ENCODE peak calls at places on chromosome 17, in six cellular contexts. One of them, this sample, is unnamed.

GRCh38 chr17:58381124-58381838 is 29.3 kb upstream of the SUPT4H1 start:
- DNase-seq in 8988T: no peak
- DNase-seq in CD4-positive, alpha-beta memory T cell: no peak
- DNase-seq in stimulated activated CD8-positive, alpha-beta memory T cell treated with anti-CD3 and anti-CD28 coated beads, Interleukin-12 subunit alpha, Interleukin-12 subunit beta, amount 100 ng/mL, for 4 hours: no peak
- DNase-seq in anterior cingulate cortex: no peak
- DNase-seq in GM06990: no peak
- DNase-seq in this sample: no peak

GRCh38 chr17:30002088-30002487 is 60.7 kb downstream of the EFCAB5 start:
- DNase-seq in 8988T: no peak
- DNase-seq in CD4-positive, alpha-beta memory T cell: no peak
- DNase-seq in stimulated activated CD8-positive, alpha-beta memory T cell treated with anti-CD3 and anti-CD28 coated beads, Interleukin-12 subunit alpha, Interleukin-12 subunit beta, amount 100 ng/mL, for 4 hours: no peak
- DNase-seq in anterior cingulate cortex: no peak
- DNase-seq in GM06990: no peak
- DNase-seq in this sample: no peak

GRCh38 chr17:47879776-47880452 is 16.1 kb upstream of the SP2 start:
- DNase-seq in 8988T: no peak
- DNase-seq in CD4-positive, alpha-beta memory T cell: no peak
- DNase-seq in stimulated activated CD8-positive, alpha-beta memory T cell treated with anti-CD3 and anti-CD28 coated beads, Interleukin-12 subunit alpha, Interleukin-12 subunit beta, amount 100 ng/mL, for 4 hours: no peak
- DNase-seq in anterior cingulate cortex: no peak
- DNase-seq in GM06990: no peak
- DNase-seq in this sample: no peak

GRCh38 chr17:71441098-71441497 is 679.7 kb upstream of the SOX9 start:
- DNase-seq in 8988T: no peak
- DNase-seq in CD4-positive, alpha-beta memory T cell: no peak
- DNase-seq in stimulated activated CD8-positive, alpha-beta memory T cell treated with anti-CD3 and anti-CD28 coated beads, Interleukin-12 subunit alpha, Interleukin-12 subunit beta, amount 100 ng/mL, for 4 hours: no peak
- DNase-seq in anterior cingulate cortex: no peak
- DNase-seq in GM06990: no peak
- DNase-seq in this sample: no peak

GRCh38 chr17:51739245-51739886 is 419.1 kb downstream of the CA10 start:
- DNase-seq in 8988T: no peak
- DNase-seq in CD4-positive, alpha-beta memory T cell: no peak
- DNase-seq in stimulated activated CD8-positive, alpha-beta memory T cell treated with anti-CD3 and anti-CD28 coated beads, Interleukin-12 subunit alpha, Interleukin-12 subunit beta, amount 100 ng/mL, for 4 hours: no peak
- DNase-seq in anterior cingulate cortex: no peak
- DNase-seq in GM06990: no peak
- DNase-seq in this sample: no peak

GRCh38 chr17:29571883-29572681 is 3.6 kb downstream of the TP53I13 start:
- DNase-seq in 8988T: no peak
- DNase-seq in CD4-positive, alpha-beta memory T cell: no peak
- DNase-seq in stimulated activated CD8-positive, alpha-beta memory T cell treated with anti-CD3 and anti-CD28 coated beads, Interleukin-12 subunit alpha, Interleukin-12 subunit beta, amount 100 ng/mL, for 4 hours: no peak
- DNase-seq in anterior cingulate cortex: no peak
- DNase-seq in GM06990: no peak
- DNase-seq in this sample: no peak

GRCh38 chr17:28747046-28747691 is 3.4 kb downstream of the TRAF4 start:
- DNase-seq in 8988T: no peak
- DNase-seq in CD4-positive, alpha-beta memory T cell: no peak
- DNase-seq in stimulated activated CD8-positive, alpha-beta memory T cell treated with anti-CD3 and anti-CD28 coated beads, Interleukin-12 subunit alpha, Interleukin-12 subunit beta, amount 100 ng/mL, for 4 hours: no peak
- DNase-seq in anterior cingulate cortex: peak
- DNase-seq in GM06990: no peak
- DNase-seq in this sample: no peak

GRCh38 chr17:78973792-78974520 is 5.8 kb downstream of the LGALS3BP start:
- DNase-seq in 8988T: no peak
- DNase-seq in CD4-positive, alpha-beta memory T cell: no peak
- DNase-seq in stimulated activated CD8-positive, alpha-beta memory T cell treated with anti-CD3 and anti-CD28 coated beads, Interleukin-12 subunit alpha, Interleukin-12 subunit beta, amount 100 ng/mL, for 4 hours: no peak
- DNase-seq in anterior cingulate cortex: no peak
- DNase-seq in GM06990: no peak
- DNase-seq in this sample: no peak

GRCh38 chr17:59356543-59357218 is 25.2 kb downstream of the YPEL2 start:
- DNase-seq in 8988T: no peak
- DNase-seq in CD4-positive, alpha-beta memory T cell: no peak
- DNase-seq in stimulated activated CD8-positive, alpha-beta memory T cell treated with anti-CD3 and anti-CD28 coated beads, Interleukin-12 subunit alpha, Interleukin-12 subunit beta, amount 100 ng/mL, for 4 hours: no peak
- DNase-seq in anterior cingulate cortex: no peak
- DNase-seq in GM06990: no peak
- DNase-seq in this sample: no peak

GRCh38 chr17:35788504-35788998 is 6.9 kb downstream of the MMP28 start:
- DNase-seq in 8988T: no peak
- DNase-seq in CD4-positive, alpha-beta memory T cell: no peak
- DNase-seq in stimulated activated CD8-positive, alpha-beta memory T cell treated with anti-CD3 and anti-CD28 coated beads, Interleukin-12 subunit alpha, Interleukin-12 subunit beta, amount 100 ng/mL, for 4 hours: no peak
- DNase-seq in anterior cingulate cortex: no peak
- DNase-seq in GM06990: no peak
- DNase-seq in this sample: no peak

GRCh38 chr17:59767176-59767575 is 59.7 kb downstream of the VMP1 start:
- DNase-seq in 8988T: no peak
- DNase-seq in CD4-positive, alpha-beta memory T cell: no peak
- DNase-seq in stimulated activated CD8-positive, alpha-beta memory T cell treated with anti-CD3 and anti-CD28 coated beads, Interleukin-12 subunit alpha, Interleukin-12 subunit beta, amount 100 ng/mL, for 4 hours: no peak
- DNase-seq in anterior cingulate cortex: no peak
- DNase-seq in GM06990: no peak
- DNase-seq in this sample: no peak

GRCh38 chr17:1197781-1198490 is 18.2 kb upstream of the ABR start:
- DNase-seq in 8988T: no peak
- DNase-seq in CD4-positive, alpha-beta memory T cell: peak
- DNase-seq in stimulated activated CD8-positive, alpha-beta memory T cell treated with anti-CD3 and anti-CD28 coated beads, Interleukin-12 subunit alpha, Interleukin-12 subunit beta, amount 100 ng/mL, for 4 hours: peak
- DNase-seq in anterior cingulate cortex: peak
- DNase-seq in GM06990: peak
- DNase-seq in this sample: peak

GRCh38 chr17:81164464-81165245 is 652 bp upstream of the PVALEF start:
- DNase-seq in 8988T: no peak
- DNase-seq in CD4-positive, alpha-beta memory T cell: no peak
- DNase-seq in stimulated activated CD8-positive, alpha-beta memory T cell treated with anti-CD3 and anti-CD28 coated beads, Interleukin-12 subunit alpha, Interleukin-12 subunit beta, amount 100 ng/mL, for 4 hours: no peak
- DNase-seq in anterior cingulate cortex: peak
- DNase-seq in GM06990: no peak
- DNase-seq in this sample: no peak

This sample was measured in GM12864.